ENCODE peak calls at places on chromosomes 1 and 21, in eight cellular contexts. Q is mesendoderm, B is GM23248, Y is heart right ventricle, H is hepatocyte, O is heart left ventricle, T is IMR-90, P is colonic mucosa. N is an unnamed sample.

GRCh38 chr1:176241385-176242015 is 34.4 kb upstream of the COP1 start:
- DNase-seq in Q (peak; percentile 88), B (peak; percentile 96), Y (no peak), H (peak; percentile 24), O (no peak), T (peak; percentile 95), P (no peak), N (peak; percentile 20)

GRCh38 chr1:89356658-89357400 is 7.0 kb upstream of the GBP6 start:
- DNase-seq in Q (no peak), B (peak; percentile 84), Y (no peak), H (peak; percentile 31), O (no peak), T (peak; percentile 38), P (no peak), N (no peak)

GRCh38 chr21:39078322-39079065 is 104.8 kb downstream of the PSMG1 start:
- DNase-seq in Q (no peak), B (no peak), Y (no peak), H (no peak), O (no peak), T (no peak), P (no peak), N (no peak)

GRCh38 chr1:165053273-165053835 is 303.2 kb downstream of the LMX1A start:
- DNase-seq in Q (peak; percentile 95), B (no peak), Y (no peak), H (no peak), O (no peak), T (no peak), P (no peak), N (no peak)

GRCh38 chr1:58358311-58358710 is 188.2 kb downstream of the OMA1 start:
- DNase-seq in Q (peak; percentile 18), B (peak; percentile 31), Y (no peak), H (peak; percentile 16), O (no peak), T (peak; percentile 17), P (no peak), N (peak; percentile 35)

GRCh38 chr1:18890704-18891103 is 11.7 kb downstream of the ALDH4A1 start:
- DNase-seq in Q (no peak), B (peak; percentile 55), Y (no peak), H (no peak), O (no peak), T (peak; percentile 19), P (no peak), N (no peak)

GRCh38 chr1:192401832-192402231 is 85.0 kb downstream of the RGS21 start:
- DNase-seq in Q (no peak), B (peak; percentile 25), Y (no peak), H (no peak), O (no peak), T (peak; percentile 46), P (no peak), N (no peak)

GRCh38 chr1:37047487-37047886 is 13.2 kb upstream of the GRIK3 start:
- DNase-seq in Q (no peak), B (no peak), Y (no peak), H (no peak), O (no peak), T (no peak), P (no peak), N (no peak)

GRCh38 chr1:207848234-207848633 is 62.7 kb downstream of the CD34 start:
- DNase-seq in Q (no peak), B (peak; percentile 85), Y (peak; percentile 57), H (peak; percentile 71), O (peak; percentile 82), T (peak; percentile 59), P (peak; percentile 88), N (no peak)

GRCh38 chr1:44559361-44559760 is 114.9 kb downstream of the TMEM53 start:
- DNase-seq in Q (no peak), B (no peak), Y (no peak), H (no peak), O (no peak), T (no peak), P (no peak), N (no peak)

GRCh38 chr1:171251741-171252300 is 3.5 kb downstream of the FMO1 start:
- DNase-seq in Q (peak; percentile 23), B (peak; percentile 47), Y (peak; percentile 27), H (peak; percentile 80), O (peak; percentile 43), T (peak; percentile 33), P (peak; percentile 51), N (peak; percentile 76)

GRCh38 chr1:113677250-113678158 is 81.8 kb downstream of the PHTF1 start:
- DNase-seq in Q (peak; percentile 53), B (peak; percentile 67), Y (no peak), H (peak; percentile 67), O (no peak), T (peak; percentile 63), P (no peak), N (peak; percentile 77)

GRCh38 chr1:230375795-230376194 is 50.3 kb downstream of the PGBD5 start:
- DNase-seq in Q (no peak), B (no peak), Y (no peak), H (no peak), O (peak; percentile 54), T (no peak), P (no peak), N (no peak)

GRCh38 chr1:23483327-23484252 is at the start of gene ASAP3:
- DNase-seq in Q (peak; percentile 85), B (peak; percentile 63), Y (peak; percentile 65), H (peak; percentile 66), O (peak; percentile 78), T (peak; percentile 41), P (peak; percentile 46), N (peak; percentile 22)

GRCh38 chr1:94940738-94941137 is 13.8 kb upstream of the CNN3 start:
- DNase-seq in Q (no peak), B (no peak), Y (no peak), H (no peak), O (no peak), T (no peak), P (no peak), N (no peak)

GRCh38 chr1:94935476-94935875 is 8.6 kb upstream of the CNN3 start:
- DNase-seq in Q (no peak), B (no peak), Y (no peak), H (no peak), O (no peak), T (no peak), P (no peak), N (no peak)

GRCh38 chr1:94936861-94937620 is 10.1 kb upstream of the CNN3 start:
- DNase-seq in Q (peak; percentile 77), B (peak; percentile 29), Y (no peak), H (no peak), O (no peak), T (peak; percentile 45), P (no peak), N (no peak)

GRCh38 chr1:94935059-94935458 is 8.1 kb upstream of the CNN3 start:
- DNase-seq in Q (no peak), B (no peak), Y (no peak), H (no peak), O (no peak), T (no peak), P (no peak), N (no peak)

GRCh38 chr1:94937820-94938219 is 10.9 kb upstream of the CNN3 start:
- DNase-seq in Q (no peak), B (no peak), Y (no peak), H (no peak), O (no peak), T (no peak), P (no peak), N (no peak)
- H3K27ac ChIP-seq in Q (no peak overlapping the region), B (no peak overlapping the region), Y (no peak overlapping the region), H (no peak overlapping the region), O (no peak overlapping the region), T (no peak overlapping the region), P (no peak overlapping the region), N (no peak overlapping the region)

DNA sequence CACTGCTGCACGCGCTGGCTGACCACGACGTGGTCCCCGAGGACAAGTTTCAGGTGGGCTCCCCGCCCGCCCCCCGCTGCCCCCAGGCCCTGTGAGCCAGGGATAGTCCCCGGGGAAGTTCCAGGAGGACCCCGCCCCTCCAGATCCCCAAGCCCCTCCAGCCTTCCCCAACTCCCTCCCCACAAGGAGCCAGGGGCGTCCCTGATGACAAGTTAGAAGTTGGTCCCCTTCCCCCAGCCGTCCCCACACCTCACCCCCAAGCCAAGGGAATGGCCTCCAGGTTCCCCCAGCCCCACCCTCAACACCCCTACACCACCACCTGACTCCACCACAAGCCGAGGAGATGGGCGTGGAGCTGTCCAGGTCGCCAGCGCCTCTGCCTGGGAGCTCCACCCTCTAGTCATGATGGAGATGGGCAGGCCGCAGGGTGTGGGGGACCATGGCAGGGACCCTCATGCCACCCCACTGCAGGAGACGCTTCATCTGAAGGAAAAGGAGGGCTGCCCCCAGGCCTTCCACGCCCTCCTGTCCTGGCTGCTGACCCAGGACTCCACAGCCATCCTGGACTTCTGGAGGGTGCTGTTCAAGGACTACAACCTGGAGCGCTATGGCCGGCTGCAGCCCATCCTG is 525 bp downstream of the AIRE start:
- DNase-seq in Q (no peak), B (no peak), Y (no peak), H (no peak), O (no peak), T (no peak), P (no peak), N (no peak)
- H3K27ac ChIP-seq in Q (no peak overlapping the region), B (no peak overlapping the region), Y (no peak overlapping the region), H (no peak overlapping the region), O (no peak overlapping the region), T (no peak overlapping the region), P (no peak overlapping the region), N (no peak overlapping the region)

DNA sequence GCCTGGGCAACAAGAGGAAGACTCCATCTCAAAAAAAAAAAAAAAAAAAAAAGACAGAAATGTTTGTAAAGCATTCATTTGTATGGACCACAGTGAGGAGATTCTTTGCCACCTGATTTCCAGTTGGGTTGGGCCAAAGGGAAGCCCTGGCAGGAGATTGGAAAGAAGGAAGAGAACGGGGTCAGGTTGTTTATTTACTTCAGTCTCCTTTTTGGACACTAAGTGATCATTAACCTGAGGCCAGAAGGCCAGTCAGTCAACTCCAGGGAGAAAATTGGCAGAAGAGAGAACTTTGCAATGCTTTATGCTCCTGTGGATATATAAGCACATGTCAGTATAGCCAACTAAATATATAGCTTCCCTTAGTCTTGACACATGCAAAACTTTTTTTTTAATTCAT is 85.9 kb downstream of the NTMT2 start:
- DNase-seq in Q (no peak), B (no peak), Y (no peak), H (no peak), O (no peak), T (no peak), P (no peak), N (no peak)
- H3K27ac ChIP-seq in Q (no peak overlapping the region), B (no peak overlapping the region), Y (no peak overlapping the region), H (no peak overlapping the region), O (no peak overlapping the region), T (no peak overlapping the region), P (no peak overlapping the region), N (no peak overlapping the region)

GRCh38 chr1:31949862-31950261 is 11.7 kb upstream of the PTP4A2 start:
- DNase-seq in Q (no peak), B (no peak), Y (no peak), H (no peak), O (no peak), T (no peak), P (no peak), N (no peak)

GRCh38 chr1:31955917-31956736 is 18.0 kb upstream of the PTP4A2 start:
- DNase-seq in Q (peak; percentile 98), B (peak; percentile 99), Y (peak; percentile 54), H (peak; percentile 96), O (peak; percentile 78), T (peak; percentile 100), P (peak; percentile 80), N (peak; percentile 80)

GRCh38 chr1:31954607-31955283 is 16.6 kb upstream of the PTP4A2 start:
- DNase-seq in Q (peak; percentile 97), B (peak; percentile 97), Y (peak; percentile 84), H (peak; percentile 87), O (peak; percentile 90), T (peak; percentile 99), P (peak; percentile 77), N (peak; percentile 43)

GRCh38 chr1:31951276-31951675 is 13.1 kb upstream of the PTP4A2 start:
- DNase-seq in Q (no peak), B (peak; percentile 17), Y (no peak), H (no peak), O (no peak), T (no peak), P (no peak), N (no peak)

GRCh38 chr1:31952825-31953220 is 14.7 kb upstream of the PTP4A2 start:
- DNase-seq in Q (no peak), B (no peak), Y (no peak), H (no peak), O (no peak), T (no peak), P (no peak), N (no peak)
- H3K27ac ChIP-seq in Q (no peak overlapping the region), B (no peak overlapping the region), Y (no peak overlapping the region), H (no peak overlapping the region), O (no peak overlapping the region), T (no peak overlapping the region), P (no peak overlapping the region), N (no peak overlapping the region)